ENCODE peak calls at places on chromosomes 1 and 21, in nine cellular contexts. I, N, C, U, H, D, Z, T and K are unnamed samples.

GRCh38 chr1:233479026-233479890 is 134.6 kb upstream of the KCNK1 start:
- DNase-seq in I (no peak), N (no peak), C (no peak), U (no peak), H (no peak), D (no peak), Z (no peak), T (no peak), K (no peak)

GRCh38 chr21:14070049-14070893 is 140.5 kb downstream of the LIPI start:
- DNase-seq in I (no peak), N (no peak), C (no peak), U (no peak), H (no peak), D (no peak), Z (no peak), T (no peak), K (no peak)

GRCh38 chr1:116067564-116067887 is 43.7 kb upstream of the MAB21L3 start:
- DNase-seq in I (peak), N (no peak), C (no peak), U (no peak), H (peak), D (no peak), Z (peak), T (peak), K (no peak)

GRCh38 chr21:45996311-45997204 is 15.0 kb downstream of the COL6A1 start:
- DNase-seq in I (no peak), N (no peak), C (peak), U (peak), H (no peak), D (no peak), Z (no peak), T (no peak), K (peak)

GRCh38 chr1:97008226-97008625 is 286.6 kb downstream of the PTBP2 start:
- DNase-seq in I (no peak), N (no peak), C (no peak), U (no peak), H (no peak), D (no peak), Z (no peak), T (no peak), K (no peak)

GRCh38 chr21:42350899-42351543 is at the start of gene TFF2:
- DNase-seq in I (no peak), N (no peak), C (no peak), U (peak), H (no peak), D (no peak), Z (no peak), T (no peak), K (no peak)

GRCh38 chr1:81660286-81660685 is 140.4 kb upstream of the ADGRL2 start:
- DNase-seq in I (peak), N (no peak), C (no peak), U (no peak), H (no peak), D (no peak), Z (peak), T (no peak), K (no peak)

GRCh38 chr21:45261093-45261492 is 26.6 kb downstream of the POFUT2 start:
- DNase-seq in I (no peak), N (no peak), C (no peak), U (peak), H (no peak), D (no peak), Z (no peak), T (no peak), K (peak)

GRCh38 chr1:15027515-15027948 is 126.0 kb upstream of the TMEM51 start:
- DNase-seq in I (no peak), N (no peak), C (no peak), U (peak), H (peak), D (no peak), Z (peak), T (peak), K (peak)

GRCh38 chr21:35617491-35617890 is 442.8 kb downstream of the SETD4 start:
- DNase-seq in I (no peak), N (no peak), C (no peak), U (no peak), H (no peak), D (no peak), Z (peak), T (no peak), K (no peak)

GRCh38 chr1:205589618-205590456 is 42.0 kb downstream of the ELK4 start:
- DNase-seq in I (no peak), N (no peak), C (no peak), U (peak), H (no peak), D (no peak), Z (no peak), T (no peak), K (peak)

GRCh38 chr1:67966666-67967009 is 83.8 kb downstream of the DIRAS3 start:
- DNase-seq in I (no peak), N (no peak), C (no peak), U (no peak), H (no peak), D (no peak), Z (no peak), T (no peak), K (no peak)

GRCh38 chr1:51907079-51907702 is 28.7 kb upstream of the NRDC start:
- DNase-seq in I (no peak), N (no peak), C (no peak), U (no peak), H (no peak), D (no peak), Z (peak), T (no peak), K (no peak)